ENCODE peak calls at places on chromosomes 12 and 14, in four cellular contexts. T is upper lobe of left lung, F is spleen, Q is stomach. E is an unnamed sample.

GRCh38 chr14:51138353-51139103 is 43.6 kb upstream of the TRIM9 start:
- DNase-seq in T (no peak), F (no peak), Q (no peak), E (no peak)

GRCh38 chr12:52742196-52742580 is 35.0 kb downstream of the KRT76 start:
- DNase-seq in T (peak; percentile 50), F (no peak), Q (no peak), E (no peak)

GRCh38 chr12:29044799-29045198 is 104.3 kb upstream of the FAR2 start:
- DNase-seq in T (no peak), F (no peak), Q (no peak), E (no peak)

GRCh38 chr12:78530065-78530765 is 334.4 kb upstream of the SYT1 start:
- DNase-seq in T (no peak), F (no peak), Q (no peak), E (no peak)

GRCh38 chr12:78490841-78491240 is 373.7 kb upstream of the SYT1 start:
- DNase-seq in T (no peak), F (no peak), Q (no peak), E (no peak)

GRCh38 chr12:13592063-13592942 is 389.1 kb downstream of the GRIN2B start:
- DNase-seq in T (no peak), F (no peak), Q (no peak), E (no peak)

GRCh38 chr12:40474630-40475029 is 217.6 kb upstream of the CNTN1 start:
- DNase-seq in T (no peak), F (no peak), Q (no peak), E (no peak)

GRCh38 chr14:103949386-103949785 is 7.1 kb upstream of the RD3L start:
- DNase-seq in T (no peak), F (no peak), Q (no peak), E (no peak)

GRCh38 chr12:6613776-6614512 is 6.8 kb upstream of the CHD4 start:
- DNase-seq in T (peak; percentile 90), F (peak; percentile 92), Q (peak; percentile 90), E (peak; percentile 98)

GRCh38 chr12:72277415-72277814 is 5.2 kb downstream of the TRHDE start:
- DNase-seq in T (no peak), F (no peak), Q (no peak), E (no peak)

GRCh38 chr14:104101651-104102281 is 16.3 kb downstream of the ASPG start:
- DNase-seq in T (peak; percentile 69), F (peak; percentile 72), Q (no peak), E (no peak)

GRCh38 chr12:112813836-112814235 is 22.3 kb downstream of the RPH3A start:
- DNase-seq in T (no peak), F (no peak), Q (no peak), E (no peak)

GRCh38 chr12:98733667-98734350 is 88.7 kb downstream of the APAF1 start:
- DNase-seq in T (no peak), F (no peak), Q (no peak), E (no peak)

GRCh38 chr14:90419200-90419599 is 22.4 kb downstream of the CALM1 start:
- DNase-seq in T (peak; percentile 70), F (no peak), Q (peak; percentile 74), E (peak; percentile 93)

GRCh38 chr14:100850841-100851585 is 25.1 kb downstream of the MEG3 start:
- DNase-seq in T (peak; percentile 82), F (peak; percentile 95), Q (peak; percentile 71), E (peak; percentile 83)

GRCh38 chr12:88113871-88114270 is 28.0 kb downstream of the CEP290 start:
- DNase-seq in T (no peak), F (no peak), Q (no peak), E (no peak)

GRCh38 chr14:77647853-77648252 is 31.4 kb upstream of the SPTLC2 start:
- DNase-seq in T (no peak), F (no peak), Q (no peak), E (no peak)

GRCh38 chr14:90087433-90087832 is 25.6 kb downstream of the KCNK13 start:
- DNase-seq in T (no peak), F (no peak), Q (no peak), E (peak; percentile 68)

GRCh38 chr12:87586158-87586557 is 443.0 kb downstream of the C12orf50 start:
- DNase-seq in T (no peak), F (no peak), Q (no peak), E (no peak)

GRCh38 chr12:48296586-48297396 is 53.9 kb downstream of the ZNF641 start:
- DNase-seq in T (peak; percentile 82), F (peak; percentile 87), Q (peak; percentile 80), E (peak; percentile 88)

GRCh38 chr12:43112101-43112661 is 439.8 kb downstream of the ADAMTS20 start:
- DNase-seq in T (no peak), F (no peak), Q (no peak), E (no peak)

GRCh38 chr14:57833304-57833703 is 32.6 kb downstream of the SLC35F4 start:
- DNase-seq in T (no peak), F (no peak), Q (no peak), E (no peak)

GRCh38 chr12:112112423-112113132 is 4.0 kb upstream of the NAA25 start:
- DNase-seq in T (no peak), F (no peak), Q (peak; percentile 85), E (no peak)

GRCh38 chr14:32710351-32711102 is 228.2 kb upstream of the NPAS3 start:
- DNase-seq in T (no peak), F (no peak), Q (no peak), E (peak; percentile 64)

GRCh38 chr14:32713856-32714255 is 224.8 kb upstream of the NPAS3 start:
- DNase-seq in T (no peak), F (no peak), Q (no peak), E (no peak)

GRCh38 chr14:32708134-32708533 is 230.5 kb upstream of the NPAS3 start:
- DNase-seq in T (no peak), F (no peak), Q (no peak), E (no peak)

GRCh38 chr14:32709072-32709471 is 229.6 kb upstream of the NPAS3 start:
- DNase-seq in T (no peak), F (no peak), Q (no peak), E (peak; percentile 70)

DNA sequence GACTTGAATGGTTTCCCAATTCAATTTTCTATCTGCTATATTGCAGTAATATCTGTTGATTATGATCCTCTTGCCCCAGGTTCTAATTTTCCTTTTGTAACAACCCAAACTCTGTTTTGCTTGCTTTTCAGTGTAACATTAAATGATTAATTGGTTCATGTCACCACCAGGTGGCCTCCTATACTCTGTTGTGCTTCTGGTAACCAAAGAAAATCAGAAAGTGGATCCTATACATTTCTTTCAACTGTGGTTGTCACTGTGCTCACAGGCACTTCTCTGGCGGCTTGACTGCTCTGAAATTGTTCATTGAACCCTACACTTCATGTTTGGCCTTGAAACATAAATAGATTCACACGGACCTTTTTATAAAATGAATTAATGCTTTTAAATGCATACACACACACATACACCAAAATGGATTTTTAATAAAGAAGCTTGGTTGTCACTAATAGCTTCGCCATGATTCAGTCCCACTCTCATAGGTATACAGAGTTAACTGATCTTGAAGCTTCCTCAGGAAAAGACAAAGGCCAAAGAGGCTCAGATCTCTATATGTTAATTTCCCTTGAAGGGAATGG is 227.5 kb upstream of the NPAS3 start:
- DNase-seq in T (no peak), F (no peak), Q (no peak), E (no peak)
- H3K27ac ChIP-seq in T (no peak overlapping the region), F (no peak overlapping the region), Q (peak overlapping the region; percentile 62), E (peak overlapping the region; percentile 82)

DNA sequence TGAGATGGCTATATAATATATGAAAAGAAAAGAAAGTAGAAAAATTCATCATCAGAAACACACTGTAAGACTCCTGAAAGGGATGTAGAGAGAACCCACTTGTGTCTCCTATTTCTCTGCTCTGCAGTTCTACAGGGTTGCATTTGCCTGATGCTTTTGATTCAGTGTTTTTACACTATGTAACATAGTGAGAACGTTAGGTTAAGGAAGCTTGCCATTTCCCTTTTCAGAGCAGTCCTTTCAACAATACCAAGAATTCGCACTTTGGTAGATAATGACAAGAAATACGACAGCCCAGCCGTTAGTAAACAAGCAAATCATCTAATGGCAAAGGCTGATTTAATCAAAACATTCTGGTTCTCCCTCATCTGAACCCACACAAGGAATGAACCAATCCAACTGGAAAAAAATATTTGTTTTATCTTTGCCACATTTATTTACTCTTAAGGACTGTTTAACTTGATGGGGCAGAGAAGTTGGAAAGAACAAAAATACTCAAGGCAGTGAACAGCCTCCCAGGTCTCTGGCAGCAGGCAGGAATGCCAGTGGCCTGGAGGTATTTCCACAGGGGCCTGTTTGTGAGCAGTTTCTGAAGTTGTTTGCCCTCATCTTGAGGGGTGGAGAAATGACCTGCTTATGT is 30.8 kb upstream of the SOCS2 start:
- DNase-seq in T (no peak), F (no peak), Q (no peak), E (no peak)
- TF ChIP-seq POLR2AphosphoS5 in T (no peak), F (no peak), Q (no peak), E (no peak)

DNA sequence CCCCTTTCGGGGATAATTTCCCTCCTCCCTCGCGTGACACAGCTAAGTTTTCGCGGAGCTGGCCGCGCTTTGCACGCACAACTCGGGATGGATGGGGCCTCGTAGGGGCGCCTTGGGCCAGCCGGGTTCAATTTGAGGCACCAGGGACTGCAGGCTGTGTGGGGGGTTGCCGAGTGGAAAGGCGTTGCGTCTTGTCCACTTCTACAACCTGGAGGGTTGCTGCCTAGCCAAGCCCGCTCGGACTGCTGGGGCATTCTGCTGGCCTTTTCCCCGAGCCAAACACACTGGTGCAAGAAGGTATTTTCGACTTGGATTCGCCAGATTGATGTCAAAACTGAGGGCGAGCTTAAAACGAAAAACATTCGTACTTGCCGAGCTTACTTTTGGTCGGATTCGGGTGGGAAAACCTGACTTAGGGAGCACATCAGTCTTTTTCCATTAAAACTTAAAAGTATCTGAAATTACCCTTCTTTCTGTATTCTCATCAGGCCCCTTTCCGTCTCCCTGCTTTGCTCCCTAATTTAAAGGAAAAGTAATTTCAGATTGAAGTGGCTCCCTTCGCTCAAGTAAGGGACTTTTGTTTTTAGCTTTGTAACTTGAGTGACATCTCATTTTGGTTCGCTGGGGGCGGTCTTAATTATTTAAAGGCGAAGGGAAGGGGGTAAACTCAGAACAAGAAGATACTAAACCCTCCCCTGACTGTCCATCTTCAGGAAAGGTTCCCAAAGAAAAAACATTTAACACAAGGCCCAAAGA is 14.3 kb downstream of the TBX3 start:
- DNase-seq in T (no peak), F (no peak), Q (no peak), E (no peak)
- H3K27ac ChIP-seq in T (peak overlapping the region; percentile 81), F (peak overlapping the region; percentile 38), Q (peak overlapping the region; percentile 46), E (peak overlapping the region; percentile 57)

GRCh38 chr12:11777962-11778361 is 128.5 kb downstream of the ETV6 start:
- DNase-seq in T (peak; percentile 30), F (no peak), Q (no peak), E (no peak)
- TF ChIP-seq POLR2AphosphoS5 in T (no peak), F (peak; percentile 26), Q (no peak), E (no peak)

E was measured in sigmoid colon.